ENCODE peak calls at places on chromosomes 3 and 15, in five cellular contexts. H is sigmoid colon, O is K562, T is H1, C is GM12878. R is an unnamed sample.
A peak's percentile ranks its signal among the peaks of the same experiment; 100 is the strongest.

GRCh38 chr3:144663456-144664063 is 691.9 kb downstream of the DIPK2A start:
- DNase-seq in O (no peak), C (no peak), H (no peak), T (no peak), R (no peak)

GRCh38 chr15:41876689-41877088 is 17.2 kb downstream of the SPTBN5 start:
- DNase-seq in C (no peak), H (no peak), O (no peak), T (no peak), R (no peak)

GRCh38 chr3:121834079-121834730 is 655 bp downstream of the IQCB1 start:
- DNase-seq in T (no peak), C (no peak), O (peak; percentile 5), H (no peak), R (no peak)

GRCh38 chr3:194135806-194136518 is at the start of gene HES1:
- DNase-seq in H (peak; percentile 98), C (peak; percentile 61), O (peak; percentile 90), T (peak; percentile 87), R (peak; percentile 94)

GRCh38 chr15:89820651-89821611 is 6.3 kb upstream of the ANPEP start:
- DNase-seq in C (no peak), O (no peak), H (no peak), T (no peak), R (peak; percentile 77)

GRCh38 chr15:92121047-92121446 is 267.5 kb downstream of the SLCO3A1 start:
- DNase-seq in C (no peak), O (no peak), H (no peak), T (no peak), R (no peak)

GRCh38 chr15:68829068-68829467 is 8.4 kb upstream of the ANP32A start:
- DNase-seq in O (no peak), C (no peak), H (no peak), T (no peak), R (no peak)

GRCh38 chr3:146065573-146066006 is 95.4 kb downstream of the PLOD2 start:
- DNase-seq in H (no peak), C (no peak), T (no peak), O (peak; percentile 8), R (no peak)

GRCh38 chr3:126393563-126393962 is 1.1 kb upstream of the CFAP100 start:
- DNase-seq in H (no peak), C (no peak), T (no peak), O (no peak), R (peak; percentile 13)

GRCh38 chr3:132154619-132155018 is 119.8 kb upstream of the CPNE4 start:
- DNase-seq in T (no peak), H (no peak), C (no peak), O (no peak), R (no peak)

GRCh38 chr3:152667267-152667666 is 167.7 kb upstream of the P2RY1 start:
- DNase-seq in T (no peak), C (no peak), H (no peak), O (no peak), R (no peak)

GRCh38 chr3:187736418-187736871 is 8.8 kb downstream of the BCL6 start:
- DNase-seq in O (no peak), C (no peak), H (no peak), T (no peak), R (no peak)

GRCh38 chr3:31522152-31522551 is 10.6 kb upstream of the STT3B start:
- DNase-seq in H (no peak), C (no peak), O (no peak), T (no peak), R (no peak)

GRCh38 chr15:63489352-63489751 is 15.0 kb upstream of the USP3 start:
- DNase-seq in H (no peak), T (no peak), C (no peak), O (no peak), R (no peak)

GRCh38 chr3:56119575-56120349 is 348.5 kb downstream of the ERC2 start:
- DNase-seq in H (peak; percentile 71), C (no peak), O (no peak), T (no peak), R (peak; percentile 79)

GRCh38 chr3:14138109-14138877 is 13.4 kb downstream of the TMEM43 start:
- DNase-seq in T (no peak), C (no peak), O (no peak), H (no peak), R (no peak)

DNA sequence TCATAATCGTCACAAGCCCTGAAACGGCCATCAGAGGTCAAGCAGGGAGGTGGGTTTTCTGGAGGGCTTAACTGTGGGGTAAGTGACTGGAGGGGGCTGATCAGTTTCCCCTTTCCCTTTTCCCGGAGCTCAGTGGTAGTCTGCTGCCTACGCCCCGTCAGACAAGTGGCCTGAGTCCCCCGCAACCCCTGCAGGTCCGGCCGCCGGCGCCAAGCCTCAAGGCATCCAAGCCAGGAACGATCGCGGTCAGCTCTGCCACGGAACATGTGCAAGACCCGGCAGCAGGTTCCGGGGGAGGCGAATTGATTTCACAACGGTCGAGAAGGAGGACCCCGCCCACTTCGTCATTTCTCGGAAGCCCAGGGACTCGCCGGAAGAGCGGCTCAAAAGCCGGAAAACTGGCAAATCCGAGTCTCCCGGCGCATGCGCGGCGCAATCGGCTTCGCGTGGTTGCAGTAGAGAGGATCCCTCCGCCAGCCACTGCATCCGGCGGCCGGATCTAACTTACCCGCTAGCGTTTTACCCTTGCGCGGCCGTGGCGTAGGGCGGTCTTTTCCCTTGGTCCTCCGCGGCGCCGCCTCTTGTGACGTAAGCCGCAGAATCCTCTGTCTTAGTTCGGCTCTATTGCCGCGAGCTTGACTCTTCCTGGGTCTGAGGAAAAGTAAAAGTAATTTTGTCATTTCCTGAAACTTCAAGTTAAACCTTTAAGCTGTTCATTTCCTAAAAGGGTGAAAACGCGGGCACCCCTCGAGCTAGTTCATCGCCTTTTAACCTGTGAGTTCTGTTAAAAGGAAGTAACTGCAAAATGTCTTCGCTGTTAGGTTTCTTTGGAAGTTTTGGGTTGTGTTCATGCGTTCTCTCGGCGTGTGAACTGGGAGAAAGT is 14.9 kb upstream of the CCNL1 start:
- DNase-seq in O (peak; percentile 91), T (peak; percentile 91), H (peak; percentile 100), C (peak; percentile 97), R (peak; percentile 100)
- TF ChIP-seq POLR2AphosphoS5 in O (peak; percentile 86), T (peak; percentile 94), H (peak; percentile 98), C (peak; percentile 97), R (peak; percentile 99)

DNA sequence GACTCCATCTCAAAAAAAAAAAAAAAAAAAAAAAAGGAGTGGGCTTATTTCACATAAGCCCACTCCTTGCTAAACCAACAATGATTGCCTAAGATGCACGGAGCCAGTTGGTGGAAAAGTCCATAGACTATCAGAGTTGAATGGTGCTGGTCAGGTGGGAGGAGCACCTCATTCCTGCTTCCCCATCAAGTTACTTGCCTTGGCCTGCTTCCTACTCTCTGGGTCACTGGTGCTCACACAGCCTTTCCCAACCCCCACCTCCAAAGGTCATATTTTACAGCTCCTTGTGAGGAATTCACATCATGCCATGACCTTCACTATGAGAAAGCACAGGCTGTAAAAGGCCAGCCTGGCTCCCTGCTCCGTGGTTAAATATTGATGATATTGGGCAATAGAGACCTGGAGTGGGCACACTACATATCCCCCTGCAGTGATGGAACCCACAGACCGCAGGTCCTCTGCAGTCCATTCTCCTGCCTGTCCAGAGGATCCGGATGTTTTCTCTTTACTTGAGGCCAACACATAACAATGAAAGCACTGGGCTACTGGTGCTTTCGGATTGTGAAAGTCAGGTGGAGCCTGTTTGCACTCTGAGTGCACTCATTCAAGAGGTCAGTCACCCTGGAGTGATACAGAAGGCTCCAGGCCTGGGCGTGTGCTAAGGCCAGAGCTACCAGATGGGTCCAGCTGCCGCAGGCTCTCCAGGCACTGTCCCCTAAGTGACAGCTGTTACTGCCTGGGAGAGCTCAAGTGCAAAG is at the start of gene SLC51B:
- DNase-seq in H (peak; percentile 90), O (no peak), C (no peak), T (no peak), R (no peak)
- TF ChIP-seq POLR2A in H (no peak), O (no peak), C (no peak), T (no peak), R (no peak)

GRCh38 chr15:39472661-39473657 is 107.9 kb upstream of the THBS1 start:
- DNase-seq in C (no peak), H (peak; percentile 99), T (no peak), O (no peak), R (peak; percentile 88)
- TF ChIP-seq EP300 in C (no peak), H (peak; percentile 95), T (no peak), O (no peak), R (peak; percentile 88)

DNA sequence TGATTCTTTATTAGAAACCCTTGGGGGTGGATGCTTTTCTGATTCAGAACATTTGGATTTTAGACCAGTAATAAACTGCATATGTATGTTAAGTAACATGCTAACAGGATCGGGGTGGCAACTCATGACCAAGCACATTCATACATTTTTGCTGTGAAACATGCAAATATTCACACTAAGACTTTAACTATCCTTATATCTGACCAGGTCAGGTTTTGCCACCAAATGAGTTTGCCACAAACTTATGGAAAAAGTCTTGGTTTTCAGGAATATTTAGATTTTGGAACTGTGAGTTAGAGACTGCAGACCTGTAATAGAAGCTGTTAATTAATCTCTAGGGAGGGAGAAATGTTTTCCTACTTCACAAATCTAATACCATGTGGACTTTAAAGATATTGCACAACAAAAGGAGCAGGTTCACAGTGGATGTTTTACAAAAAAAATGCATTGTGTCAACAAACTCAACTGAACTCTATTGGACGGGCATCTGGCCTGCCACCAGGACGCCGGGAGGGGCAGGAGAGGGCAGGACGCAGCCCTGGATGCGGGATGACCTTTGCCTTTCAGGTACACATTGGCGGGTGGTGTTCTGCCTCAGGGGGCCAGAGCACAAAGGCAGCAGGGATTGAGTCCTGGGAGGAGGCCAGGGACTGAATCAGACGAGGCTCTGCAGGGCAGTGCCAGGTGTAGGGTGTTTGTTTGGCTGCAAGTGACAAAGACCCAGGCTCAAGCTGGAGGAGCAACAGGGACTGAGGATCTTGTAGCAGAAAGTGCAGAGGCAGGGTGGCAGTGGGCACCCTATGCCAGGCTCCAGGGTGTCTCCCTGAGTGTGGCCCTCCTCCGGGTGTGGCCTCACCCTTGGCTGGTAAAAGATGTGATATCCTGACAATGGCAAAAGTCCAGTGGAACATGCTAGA is 30.1 kb upstream of the KLF13 start:
- DNase-seq in T (no peak), H (peak; percentile 68), C (no peak), O (no peak), R (peak; percentile 78)
- TF ChIP-seq POLR2AphosphoS5 in T (no peak), H (no peak), C (no peak), O (no peak), R (no peak)

GRCh38 chr15:50425219-50425618 is 1.0 kb downstream of the USP8 start:
- DNase-seq in T (no peak), H (no peak), O (no peak), C (no peak), R (no peak)

GRCh38 chr15:50426428-50426827 is 2.2 kb downstream of the USP8 start:
- DNase-seq in H (no peak), T (no peak), C (no peak), O (no peak), R (no peak)

GRCh38 chr15:50424066-50424890 is at the start of gene USP8:
- DNase-seq in O (peak; percentile 94), T (peak; percentile 98), H (peak; percentile 97), C (peak; percentile 85), R (peak; percentile 97)
- TF ChIP-seq POLR2A in O (peak; percentile 95), T (peak; percentile 98), H (peak; percentile 89), C (peak; percentile 92), R (peak; percentile 82)